ENCODE peak calls at places on chromosomes 5 and 9, in five cellular contexts. H is CD8-positive, alpha-beta memory T cell; C is coronary artery; B is brain microvascular endothelial cell; N is CD4-positive, CD25-positive, alpha-beta regulatory T cell. Q is an unnamed sample.

GRCh38 chr5:110034076-110034475 is 344.3 kb downstream of the MAN2A1 start:
- DNase-seq in H (no peak), C (no peak), B (no peak), N (no peak), Q (no peak)

GRCh38 chr9:114603183-114603582 is 7.9 kb upstream of the TMEM268 start:
- DNase-seq in H (no peak), C (no peak), B (no peak), N (no peak), Q (no peak)

GRCh38 chr5:23977365-23977764 is 470.0 kb downstream of the PRDM9 start:
- DNase-seq in H (no peak), C (no peak), B (no peak), N (no peak), Q (no peak)

GRCh38 chr9:132240860-132241482 is 79.1 kb downstream of the NTNG2 start:
- DNase-seq in H (peak), C (peak), B (peak), N (peak), Q (peak)

GRCh38 chr5:156473271-156473935 is 146.4 kb downstream of the SGCD start:
- DNase-seq in H (no peak), C (no peak), B (peak), N (no peak), Q (no peak)

GRCh38 chr9:98429613-98430012 is 174.2 kb upstream of the TBC1D2 start:
- DNase-seq in H (no peak), C (no peak), B (no peak), N (no peak), Q (no peak)

GRCh38 chr5:142808778-142809606 is 38.8 kb downstream of the ARHGAP26 start:
- DNase-seq in H (no peak), C (no peak), B (no peak), N (no peak), Q (no peak)

GRCh38 chr9:118957585-118957984 is 411.6 kb downstream of the BRINP1 start:
- DNase-seq in H (no peak), C (no peak), B (no peak), N (no peak), Q (no peak)

GRCh38 chr5:43193171-43193951 is 1.3 kb downstream of the NIM1K start:
- DNase-seq in H (peak), C (no peak), B (peak), N (peak), Q (no peak)

GRCh38 chr9:71487046-71487445 is 281.3 kb downstream of the CEMIP2 start:
- DNase-seq in H (no peak), C (no peak), B (no peak), N (no peak), Q (no peak)

GRCh38 chr9:89844535-89844934 is 239.7 kb downstream of the GADD45G start:
- DNase-seq in H (no peak), C (no peak), B (no peak), N (no peak), Q (no peak)

GRCh38 chr9:23669776-23670175 is 156.3 kb downstream of the ELAVL2 start:
- DNase-seq in H (no peak), C (no peak), B (no peak), N (no peak), Q (no peak)

GRCh38 chr5:57327934-57328333 is 154.1 kb downstream of the GPBP1 start:
- DNase-seq in H (no peak), C (no peak), B (no peak), N (no peak), Q (no peak)

GRCh38 chr5:113378081-113378480 is 56.7 kb downstream of the TSSK1B start:
- DNase-seq in H (peak), C (no peak), B (no peak), N (peak), Q (no peak)

GRCh38 chr9:129989740-129990139 is 53.2 kb downstream of the FNBP1 start:
- DNase-seq in H (no peak), C (no peak), B (peak), N (no peak), Q (no peak)

GRCh38 chr5:139470821-139471300 is at the start of gene SMIM33:
- DNase-seq in H (peak), C (no peak), B (no peak), N (peak), Q (peak)

GRCh38 chr5:143524338-143524929 is 120.9 kb upstream of the NR3C1 start:
- DNase-seq in H (no peak), C (no peak), B (no peak), N (no peak), Q (no peak)

GRCh38 chr5:172299916-172300439 is 16.4 kb upstream of the UBTD2 start:
- DNase-seq in H (no peak), C (no peak), B (peak), N (no peak), Q (no peak)

GRCh38 chr5:163453705-163454104 is 6.2 kb downstream of the NUDCD2 start:
- DNase-seq in H (no peak), C (no peak), B (no peak), N (no peak), Q (no peak)

GRCh38 chr5:95747041-95747679 is 16.0 kb downstream of the RHOBTB3 start:
- DNase-seq in H (no peak), C (no peak), B (no peak), N (no peak), Q (no peak)

DNA sequence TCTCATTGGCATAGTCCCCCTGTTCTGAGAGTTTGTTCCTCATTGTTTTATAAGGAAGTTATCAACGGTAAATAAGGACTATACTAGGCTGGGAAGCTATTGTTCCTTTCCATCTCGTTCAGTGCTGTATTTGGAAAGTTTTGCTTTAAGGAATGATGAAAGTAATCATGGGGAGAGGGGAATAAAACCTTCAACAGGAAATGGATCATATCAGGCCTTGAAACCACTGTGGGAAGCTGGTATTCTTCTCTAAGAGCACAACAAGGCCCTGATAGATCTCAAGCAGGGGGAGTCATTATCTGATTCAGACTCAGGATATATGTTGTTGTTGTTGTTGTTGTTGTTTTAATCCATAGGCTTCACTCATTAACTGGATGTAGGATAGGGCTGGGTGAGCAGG is 474.5 kb downstream of the ENC1 start:
- DNase-seq in H (no peak), C (no peak), B (peak), N (no peak), Q (no peak)
- H3K4me3 ChIP-seq in H (no peak), C (no peak), B (no peak), N (no peak), Q (no peak)

GRCh38 chr9:124128568-124128967 is 117.0 kb downstream of the LHX2 start:
- DNase-seq in H (no peak), C (no peak), B (no peak), N (no peak), Q (no peak)
- H3K4me3 ChIP-seq in H (no peak), C (no peak), B (no peak), N (no peak), Q (no peak)

GRCh38 chr9:91362212-91362611 is 494 bp upstream of the AUH start:
- DNase-seq in H (no peak), C (no peak), B (no peak), N (no peak), Q (no peak)
- H3K4me3 ChIP-seq in H (peak), C (peak), B (peak), N (peak), Q (peak)

GRCh38 chr9:20614602-20615216 is 7.6 kb downstream of the MLLT3 start:
- DNase-seq in H (no peak), C (no peak), B (no peak), N (no peak), Q (no peak)

GRCh38 chr9:20608582-20608981 is 13.7 kb downstream of the MLLT3 start:
- DNase-seq in H (no peak), C (no peak), B (no peak), N (no peak), Q (no peak)

GRCh38 chr9:20616808-20617207 is 5.5 kb downstream of the MLLT3 start:
- DNase-seq in H (no peak), C (no peak), B (no peak), N (no peak), Q (no peak)

GRCh38 chr9:20606637-20607036 is 15.7 kb downstream of the MLLT3 start:
- DNase-seq in H (no peak), C (no peak), B (no peak), N (no peak), Q (no peak)

GRCh38 chr9:20611751-20612287 is 10.5 kb downstream of the MLLT3 start:
- DNase-seq in H (no peak), C (no peak), B (peak), N (no peak), Q (no peak)
- H3K4me3 ChIP-seq in H (no peak), C (no peak), B (peak), N (no peak), Q (no peak)

GRCh38 chr5:140806834-140807775 is at the start of gene PCDHA4:
- DNase-seq in H (no peak), C (no peak), B (no peak), N (no peak), Q (no peak)

GRCh38 chr5:140796718-140797095 is 2.1 kb downstream of the PCDHA2 start:
- DNase-seq in H (no peak), C (no peak), B (no peak), N (no peak), Q (no peak)

GRCh38 chr5:140802781-140803271 is 2.0 kb downstream of the PCDHA3 start:
- DNase-seq in H (no peak), C (no peak), B (no peak), N (no peak), Q (no peak)

GRCh38 chr5:140800816-140801493 is at the start of gene PCDHA3:
- DNase-seq in H (no peak), C (no peak), B (no peak), N (no peak), Q (no peak)

GRCh38 chr5:140801494-140801841 is 611 bp downstream of the PCDHA3 start:
- DNase-seq in H (no peak), C (no peak), B (no peak), N (no peak), Q (no peak)
- H3K4me3 ChIP-seq in H (no peak), C (peak), B (no peak), N (no peak), Q (no peak)

DNA sequence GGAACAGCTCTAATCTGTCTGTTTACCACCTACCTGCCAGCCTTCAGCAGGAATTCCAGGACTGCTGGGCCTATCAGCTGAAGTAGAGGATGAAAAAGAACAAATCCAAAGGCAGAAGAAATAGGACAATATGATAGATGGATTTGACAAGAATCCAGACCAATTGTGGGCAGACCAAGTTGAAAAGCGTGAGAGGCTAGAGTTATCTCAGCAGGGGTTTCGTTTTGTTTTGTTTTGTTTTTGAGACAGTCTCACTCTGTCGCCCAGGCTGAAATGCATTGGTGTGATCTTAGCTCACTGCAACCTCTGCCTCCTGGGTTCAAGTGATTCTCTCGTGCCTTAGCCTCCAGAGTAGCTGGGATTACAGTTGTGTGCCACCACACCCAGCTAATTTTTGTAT is 113.2 kb downstream of the PALM2AKAP2 start:
- DNase-seq in H (no peak), C (no peak), B (peak), N (no peak), Q (no peak)
- H3K4me3 ChIP-seq in H (no peak), C (no peak), B (no peak), N (no peak), Q (no peak)

GRCh38 chr9:3820643-3821042 is 294.8 kb upstream of the RFX3 start:
- DNase-seq in H (no peak), C (no peak), B (no peak), N (no peak), Q (no peak)
- H3K4me3 ChIP-seq in H (no peak), C (no peak), B (no peak), N (no peak), Q (no peak)

GRCh38 chr9:127844821-127845359 is 9.6 kb downstream of the ENG start:
- DNase-seq in H (no peak), C (peak), B (no peak), N (no peak), Q (no peak)

GRCh38 chr9:127846451-127847154 is 7.9 kb downstream of the ENG start:
- DNase-seq in H (no peak), C (peak), B (no peak), N (no peak), Q (no peak)

GRCh38 chr9:127847833-127848755 is 6.4 kb downstream of the ENG start:
- DNase-seq in H (no peak), C (no peak), B (no peak), N (no peak), Q (no peak)

GRCh38 chr9:127848756-127849504 is 5.5 kb downstream of the ENG start:
- DNase-seq in H (no peak), C (no peak), B (no peak), N (no peak), Q (no peak)

GRCh38 chr9:127847155-127847463 is 7.3 kb downstream of the ENG start:
- DNase-seq in H (no peak), C (peak), B (no peak), N (no peak), Q (no peak)
- H3K4me3 ChIP-seq in H (no peak), C (peak), B (no peak), N (no peak), Q (no peak)

Q was measured in effector memory CD4-positive, alpha-beta T cell.